ENCODE peak calls at places on chromosomes 6 and 20, in five cellular contexts. M, H, W, Q and Y are unnamed samples.

GRCh38 chr6:33277663-33278391 is 904 bp downstream of the B3GALT4 start:
- DNase-seq in M (no peak), W (peak; percentile 3), H (peak; percentile 27), Q (peak; percentile 20), Y (no peak)

GRCh38 chr6:169293196-169293595 is 39.5 kb upstream of the THBS2 start:
- DNase-seq in Q (no peak), M (no peak), H (no peak), W (no peak), Y (no peak)

GRCh38 chr6:142568857-142569597 is 267.2 kb downstream of the ADGRG6 start:
- DNase-seq in W (peak; percentile 16), Q (no peak), M (no peak), H (peak; percentile 83), Y (peak; percentile 23)

GRCh38 chr20:33552519-33552918 is 62.6 kb downstream of the CBFA2T2 start:
- DNase-seq in W (no peak), H (no peak), Q (no peak), M (no peak), Y (no peak)

GRCh38 chr6:160256445-160256844 is 2.2 kb downstream of the SLC22A2 start:
- DNase-seq in H (no peak), M (no peak), W (no peak), Q (no peak), Y (no peak)

GRCh38 chr6:91482498-91482897 is 895.6 kb upstream of the MAP3K7 start:
- DNase-seq in W (no peak), Q (peak; percentile 81), M (no peak), H (peak; percentile 26), Y (no peak)

GRCh38 chr20:63612276-63612931 is 14.5 kb downstream of the GMEB2 start:
- DNase-seq in W (no peak), H (no peak), M (no peak), Q (no peak), Y (no peak)

GRCh38 chr6:85650606-85651005 is 7.9 kb upstream of the SYNCRIP start:
- DNase-seq in H (no peak), W (no peak), M (no peak), Q (no peak), Y (no peak)

GRCh38 chr6:3630258-3630828 is 121.2 kb downstream of the PXDC1 start:
- DNase-seq in M (no peak), W (no peak), Q (peak; percentile 5), H (no peak), Y (peak; percentile 81)

GRCh38 chr6:118872726-118873125 is 21.2 kb upstream of the ASF1A start:
- DNase-seq in Q (no peak), M (no peak), W (no peak), H (no peak), Y (peak; percentile 37)

GRCh38 chr6:89501239-89501638 is 68.3 kb downstream of the ANKRD6 start:
- DNase-seq in M (no peak), H (no peak), W (no peak), Q (no peak), Y (peak; percentile 34)

GRCh38 chr6:81265106-81265505 is 487.4 kb downstream of the TENT5A start:
- DNase-seq in W (no peak), H (peak; percentile 64), M (peak; percentile 71), Q (no peak), Y (peak; percentile 55)

GRCh38 chr6:137867685-137868509 is 838 bp downstream of the TNFAIP3 start:
- DNase-seq in W (no peak), H (no peak), Q (peak; percentile 42), M (peak; percentile 71), Y (peak; percentile 55)

GRCh38 chr6:137036566-137037300 is 8.0 kb downstream of the IL20RA start:
- DNase-seq in H (no peak), Q (no peak), W (no peak), M (no peak), Y (no peak)

GRCh38 chr20:44650777-44651493 is 564 bp downstream of the ADA start:
- DNase-seq in W (no peak), M (no peak), H (no peak), Q (no peak), Y (no peak)

GRCh38 chr6:4059115-4059777 is 19.7 kb downstream of the FAM217A start:
- DNase-seq in Q (peak; percentile 85), W (peak; percentile 87), H (peak; percentile 88), M (no peak), Y (no peak)

GRCh38 chr6:34159844-34160243 is 14.0 kb upstream of the GRM4 start:
- DNase-seq in Q (no peak), M (peak; percentile 4), W (no peak), H (no peak), Y (no peak)

GRCh38 chr6:1972961-1973360 is 272.4 kb downstream of the GMDS start:
- DNase-seq in H (no peak), Q (no peak), M (no peak), W (no peak), Y (no peak)

GRCh38 chr20:48766205-48766604 is 61.6 kb downstream of the PREX1 start:
- DNase-seq in H (no peak), W (no peak), M (no peak), Q (no peak), Y (no peak)

GRCh38 chr6:38420207-38420606 is 219.5 kb downstream of the BTBD9 start:
- DNase-seq in H (no peak), Q (peak; percentile 10), M (no peak), W (no peak), Y (no peak)

GRCh38 chr20:37209661-37210314 is 30.4 kb upstream of the MROH8 start:
- DNase-seq in Q (no peak), M (no peak), H (no peak), W (no peak), Y (no peak)

GRCh38 chr20:54195483-54196472 is 12.1 kb upstream of the PFDN4 start:
- DNase-seq in W (peak; percentile 69), Q (no peak), H (no peak), M (no peak), Y (no peak)

GRCh38 chr20:32336918-32337347 is 21.2 kb upstream of the ASXL1 start:
- DNase-seq in Q (peak; percentile 59), W (peak; percentile 33), H (no peak), M (no peak), Y (peak; percentile 88)

GRCh38 chr6:157832250-157832967 is 9.4 kb downstream of the SNX9 start:
- DNase-seq in H (no peak), M (no peak), Q (no peak), W (no peak), Y (no peak)

GRCh38 chr6:144171406-144171805 is 21.1 kb downstream of the STX11 start:
- DNase-seq in W (no peak), Q (no peak), M (no peak), H (no peak), Y (no peak)

GRCh38 chr6:98416027-98416426 is 418.3 kb upstream of the POU3F2 start:
- DNase-seq in M (no peak), W (no peak), Q (no peak), H (no peak), Y (no peak)

GRCh38 chr6:45300776-45301175 is 27.4 kb upstream of the RUNX2 start:
- DNase-seq in H (no peak), W (no peak), Q (no peak), M (no peak), Y (no peak)

GRCh38 chr20:6235510-6235909 is 112.7 kb upstream of the FERMT1 start:
- DNase-seq in H (no peak), Q (no peak), W (no peak), M (no peak), Y (no peak)

GRCh38 chr6:128235556-128235955 is 284.8 kb downstream of the PTPRK start:
- DNase-seq in Q (no peak), H (no peak), M (no peak), W (peak; percentile 67), Y (peak; percentile 61)

GRCh38 chr6:110944681-110945151 is 13.8 kb upstream of the GTF3C6 start:
- DNase-seq in H (peak; percentile 88), Q (peak; percentile 46), M (no peak), W (peak; percentile 97), Y (peak; percentile 80)